ENCODE peak calls at places on chromosomes 6 and 20, in eight cellular contexts. B is activated naive CD8-positive, alpha-beta T cell treated with anti-CD3 and anti-CD28 coated beads for 36 hours; F is left ventricle myocardium superior; V is Caki2; G is M059J; H is kidney; W is CD8-positive, alpha-beta T cell; T is activated T-helper 1 cell treated with anti-CD3 and anti-CD28 coated beads, Interleukin-2, amount 50 U/mL, for 16 hours. K is an unnamed sample.

GRCh38 chr20:58692579-58693225 is at the start of gene NPEPL1:
- DNase-seq in B (peak; percentile 85), F (peak; percentile 89), V (peak; percentile 47), G (peak; percentile 75), H (peak; percentile 87), W (peak; percentile 61), T (peak; percentile 52), K (peak; percentile 90)

GRCh38 chr20:18079756-18080353 is 22.1 kb upstream of the OVOL2 start:
- DNase-seq in B (no peak), F (no peak), V (no peak), G (no peak), H (no peak), W (no peak), T (no peak), K (no peak)

GRCh38 chr20:48165401-48165685 is 380.1 kb upstream of the SULF2 start:
- DNase-seq in B (no peak), F (no peak), V (no peak), G (no peak), H (no peak), W (no peak), T (no peak), K (no peak)

GRCh38 chr20:3805594-3806264 is 9.6 kb downstream of the CDC25B start:
- DNase-seq in B (no peak), F (peak; percentile 27), V (peak; percentile 40), G (peak; percentile 93), H (peak; percentile 30), W (no peak), T (no peak), K (peak; percentile 39)

GRCh38 chr6:109672204-109672603 is 18.8 kb downstream of the AK9 start:
- DNase-seq in B (no peak), F (no peak), V (no peak), G (peak; percentile 61), H (no peak), W (no peak), T (no peak), K (no peak)

GRCh38 chr6:120805267-120805666 is 529.0 kb downstream of the TBC1D32 start:
- DNase-seq in B (no peak), F (no peak), V (no peak), G (peak; percentile 6), H (no peak), W (no peak), T (no peak), K (no peak)

GRCh38 chr6:3518356-3518841 is 61.5 kb upstream of the SLC22A23 start:
- DNase-seq in B (no peak), F (no peak), V (peak; percentile 52), G (peak; percentile 98), H (no peak), W (no peak), T (no peak), K (no peak)

GRCh38 chr6:70246118-70246517 is 56.8 kb downstream of the COL9A1 start:
- DNase-seq in B (no peak), F (no peak), V (no peak), G (no peak), H (no peak), W (no peak), T (no peak), K (no peak)

GRCh38 chr20:44714102-44714700 is 968 bp upstream of the CCN5 start:
- DNase-seq in B (no peak), F (no peak), V (no peak), G (no peak), H (peak; percentile 22), W (no peak), T (no peak), K (no peak)

GRCh38 chr6:105111871-105112270 is 67.9 kb downstream of the POPDC3 start:
- DNase-seq in B (no peak), F (no peak), V (no peak), G (no peak), H (no peak), W (no peak), T (no peak), K (no peak)

GRCh38 chr6:141956046-141956761 is 176.5 kb upstream of the GJE1 start:
- DNase-seq in B (no peak), F (no peak), V (no peak), G (peak; percentile 91), H (no peak), W (no peak), T (no peak), K (peak; percentile 4)

GRCh38 chr6:25732468-25733198 is 21.9 kb upstream of the SLC17A4 start:
- DNase-seq in B (no peak), F (no peak), V (no peak), G (no peak), H (no peak), W (no peak), T (no peak), K (peak; percentile 43)

GRCh38 chr6:43516697-43517502 is at the start of the genes POLR1C and YIPF3:
- DNase-seq in B (peak; percentile 94), F (peak; percentile 97), V (peak; percentile 95), G (peak; percentile 99), H (peak; percentile 98), W (peak; percentile 96), T (peak; percentile 92), K (peak; percentile 98)

GRCh38 chr6:54646551-54647300 is 199.8 kb upstream of the FAM83B start:
- DNase-seq in B (no peak), F (no peak), V (no peak), G (no peak), H (no peak), W (no peak), T (no peak), K (no peak)

K was measured in Right ventricle myocardium inferior.